ENCODE peak calls at places on chromosomes 2 and 18, in ten cellular contexts. V is EH; Q is activated naive CD4-positive, alpha-beta T cell treated with anti-CD3 and anti-CD28 coated beads for 36 hours; S is NCI-H2171 treated with DMSO at 0.1 percent for 48 hours; M is naive thymus-derived CD4-positive, alpha-beta T cell; Y is C1 segment of cervical spinal cord; I is IMR-90; D is prostate gland; E is M059J; N is left ventricle myocardium inferior. O is an unnamed sample.

GRCh38 chr2:217835931-217836881 is 166.6 kb downstream of the TNS1 start:
- DNase-seq in V (peak), Q (no peak), S (peak), M (no peak), Y (no peak), I (peak), D (no peak), E (peak), N (peak), O (no peak)

GRCh38 chr2:130759906-130760753 is 4.8 kb downstream of the AMER3 start:
- DNase-seq in V (peak), Q (no peak), S (peak), M (no peak), Y (peak), I (no peak), D (no peak), E (peak), N (no peak), O (no peak)

GRCh38 chr18:21194871-21195771 is 46.9 kb upstream of the GREB1L start:
- DNase-seq in V (peak), Q (no peak), S (peak), M (no peak), Y (no peak), I (peak), D (no peak), E (peak), N (no peak), O (no peak)

GRCh38 chr2:52703004-52703403 is 1064.6 kb upstream of the CHAC2 start:
- DNase-seq in V (no peak), Q (no peak), S (no peak), M (no peak), Y (no peak), I (no peak), D (no peak), E (no peak), N (no peak), O (no peak)

GRCh38 chr18:77007251-77007650 is 125.3 kb downstream of the MBP start:
- DNase-seq in V (no peak), Q (no peak), S (no peak), M (no peak), Y (no peak), I (no peak), D (no peak), E (no peak), N (no peak), O (no peak)

GRCh38 chr18:79510731-79511141 is 115.0 kb downstream of the NFATC1 start:
- DNase-seq in V (no peak), Q (peak), S (no peak), M (peak), Y (no peak), I (no peak), D (no peak), E (no peak), N (no peak), O (no peak)

GRCh38 chr2:85439986-85440385 is 21.5 kb downstream of the SH2D6 start:
- DNase-seq in V (no peak), Q (peak), S (no peak), M (no peak), Y (no peak), I (no peak), D (no peak), E (no peak), N (no peak), O (no peak)

GRCh38 chr2:102950547-102950946 is 188.7 kb downstream of the TMEM182 start:
- DNase-seq in V (no peak), Q (no peak), S (no peak), M (no peak), Y (no peak), I (no peak), D (no peak), E (no peak), N (no peak), O (no peak)

GRCh38 chr2:100673115-100673514 is 110.3 kb downstream of the PDCL3 start:
- DNase-seq in V (no peak), Q (no peak), S (no peak), M (no peak), Y (no peak), I (no peak), D (no peak), E (no peak), N (no peak), O (no peak)

GRCh38 chr2:240255811-240256703 is 115.6 kb upstream of the OTOS start:
- DNase-seq in V (no peak), Q (no peak), S (no peak), M (no peak), Y (no peak), I (no peak), D (peak), E (peak), N (no peak), O (no peak)

GRCh38 chr18:13236411-13236810 is 17.9 kb downstream of the LDLRAD4 start:
- DNase-seq in V (no peak), Q (no peak), S (no peak), M (no peak), Y (no peak), I (no peak), D (no peak), E (no peak), N (no peak), O (no peak)

GRCh38 chr2:16318474-16319195 is 347.0 kb downstream of the CYRIA start:
- DNase-seq in V (no peak), Q (no peak), S (no peak), M (no peak), Y (no peak), I (no peak), D (no peak), E (no peak), N (no peak), O (no peak)

GRCh38 chr18:50428531-50429206 is 53.8 kb downstream of the SKA1 start:
- DNase-seq in V (no peak), Q (no peak), S (no peak), M (no peak), Y (no peak), I (no peak), D (no peak), E (no peak), N (no peak), O (no peak)

GRCh38 chr18:3773303-3773702 is 323.3 kb downstream of the TGIF1 start:
- DNase-seq in V (no peak), Q (no peak), S (no peak), M (no peak), Y (no peak), I (peak), D (peak), E (no peak), N (no peak), O (no peak)

GRCh38 chr2:23705771-23706612 is 220.9 kb downstream of the ATAD2B start:
- DNase-seq in V (no peak), Q (no peak), S (no peak), M (no peak), Y (no peak), I (no peak), D (no peak), E (no peak), N (no peak), O (peak)

GRCh38 chr2:119243621-119244020 is 20.0 kb downstream of the STEAP3 start:
- DNase-seq in V (no peak), Q (no peak), S (no peak), M (no peak), Y (no peak), I (no peak), D (no peak), E (no peak), N (no peak), O (no peak)

O was measured in nucleus accumbens.